ENCODE peak calls at places on chromosomes 5 and 9, in nine cellular contexts. Z is GM19239; C is esophagus muscularis mucosa; K is T1000; O is activated T-helper 9 cell treated with anti-CD3 and anti-CD28 coated beads, Interleukin-2, amount 50 U/mL, for 16 hours; B is MCF 10A; L is KG1; W is HS-5; J is MV-4-11. Q is an unnamed sample.

GRCh38 chr9:4297795-4298254 is 2.0 kb downstream of the GLIS3 start:
- DNase-seq in C (no peak), K (no peak), J (peak), L (no peak), B (peak), Z (peak), W (no peak), O (no peak), Q (peak)

GRCh38 chr9:111038336-111039202 is at the start of gene LPAR1:
- DNase-seq in J (no peak), K (peak), Z (no peak), O (no peak), L (no peak), B (no peak), C (no peak), W (no peak), Q (peak)

GRCh38 chr5:67202830-67203229 is 6.2 kb upstream of the CD180 start:
- DNase-seq in C (no peak), J (peak), L (no peak), Z (no peak), W (no peak), O (no peak), B (no peak), K (no peak), Q (no peak)

GRCh38 chr5:116492016-116492623 is 82.5 kb downstream of the SEMA6A start:
- DNase-seq in Z (no peak), W (peak), B (peak), K (no peak), O (no peak), J (peak), L (peak), C (peak), Q (no peak)

GRCh38 chr5:180101451-180102105 is 30.0 kb upstream of the RNF130 start:
- DNase-seq in J (no peak), L (no peak), K (no peak), C (no peak), B (no peak), W (no peak), Z (no peak), O (no peak), Q (no peak)

GRCh38 chr9:95936579-95937075 is 61.1 kb downstream of the ERCC6L2 start:
- DNase-seq in C (no peak), W (no peak), O (no peak), K (no peak), J (no peak), Z (no peak), B (no peak), L (no peak), Q (no peak)

GRCh38 chr9:13607746-13608445 is 328.4 kb upstream of the MPDZ start:
- DNase-seq in J (no peak), K (no peak), W (no peak), O (no peak), C (no peak), B (no peak), L (no peak), Z (no peak), Q (no peak)

GRCh38 chr5:125668904-125669303 is 754.3 kb upstream of the GRAMD2B start:
- DNase-seq in L (no peak), B (peak), C (no peak), W (no peak), K (no peak), O (no peak), Z (no peak), J (no peak), Q (peak)

GRCh38 chr5:14164764-14165163 is 21.6 kb downstream of the TRIO start:
- DNase-seq in O (no peak), K (no peak), J (no peak), B (no peak), C (peak), W (no peak), Z (no peak), L (no peak), Q (no peak)

GRCh38 chr9:129176786-129177442 is 1.1 kb downstream of the IER5L start:
- DNase-seq in Z (no peak), C (no peak), K (no peak), L (no peak), J (no peak), O (no peak), W (no peak), B (peak), Q (peak)

GRCh38 chr5:173554989-173555705 is 61.3 kb downstream of the BOD1 start:
- DNase-seq in J (no peak), Z (no peak), L (no peak), O (no peak), K (no peak), B (no peak), C (no peak), W (no peak), Q (no peak)

GRCh38 chr5:79109527-79110492 is 1.8 kb upstream of the BHMT start:
- DNase-seq in O (no peak), Z (peak), K (no peak), C (no peak), L (no peak), B (peak), W (no peak), J (peak), Q (peak)

GRCh38 chr9:107711528-107711927 is 222.0 kb upstream of the KLF4 start:
- DNase-seq in B (peak), J (no peak), W (peak), L (no peak), C (no peak), K (peak), Z (no peak), O (no peak), Q (no peak)

GRCh38 chr9:135622415-135623020 is 16.8 kb downstream of the GLT6D1 start:
- DNase-seq in W (no peak), K (no peak), Z (no peak), C (peak), B (no peak), J (no peak), O (no peak), L (no peak), Q (no peak)

GRCh38 chr5:150142800-150143724 is 12.6 kb downstream of the PDGFRB start:
- DNase-seq in L (no peak), C (peak), B (peak), K (peak), Z (no peak), O (no peak), W (peak), J (peak), Q (peak)

GRCh38 chr9:117354252-117354847 is 60.5 kb downstream of the ASTN2 start:
- DNase-seq in Z (no peak), W (no peak), L (no peak), C (no peak), O (no peak), K (no peak), J (no peak), B (no peak), Q (no peak)

GRCh38 chr5:50666261-50667078 is at the start of gene PARP8:
- DNase-seq in O (peak), W (peak), B (peak), K (peak), J (peak), C (no peak), Z (no peak), L (no peak), Q (peak)

GRCh38 chr5:79590395-79590999 is 21.7 kb upstream of the TENT2 start:
- DNase-seq in W (no peak), B (no peak), Z (no peak), L (peak), C (no peak), J (peak), O (no peak), K (no peak), Q (no peak)